ENCODE peak calls at places on chromosome 1, in five cellular contexts. B is upper lobe of left lung, A is hepatocyte, G is tibial artery, Y is cardiac muscle cell. U is an unnamed sample. For H3K9me3, the result is how much of the 10 kb centered on the place peaks cover.

GRCh38 chr1:178172939-178173338 is 79.0 kb downstream of the RASAL2 start:
- DNase-seq in B (no peak), A (no peak), G (no peak), Y (peak), U (no peak)

GRCh38 chr1:182387566-182387965 is 4.0 kb downstream of the GLUL start:
- DNase-seq in B (no peak), A (no peak), G (no peak), Y (no peak), U (no peak)

GRCh38 chr1:145963218-145964019 is 956 bp downstream of the ANKRD34A start:
- DNase-seq in B (no peak), A (peak), G (no peak), Y (peak), U (no peak)

GRCh38 chr1:87449348-87449963 is 120.8 kb downstream of the LMO4 start:
- DNase-seq in B (no peak), A (peak), G (peak), Y (peak), U (no peak)

GRCh38 chr1:226641671-226642231 is 93.2 kb downstream of the STUM start:
- DNase-seq in B (no peak), A (no peak), G (no peak), Y (no peak), U (no peak)

GRCh38 chr1:180956028-180956640 is 43.4 kb downstream of the KIAA1614 start:
- DNase-seq in B (peak), A (no peak), G (no peak), Y (no peak), U (no peak)

GRCh38 chr1:117284408-117285215 is 73.9 kb upstream of the VTCN1 start:
- DNase-seq in B (no peak), A (peak), G (no peak), Y (peak), U (no peak)

GRCh38 chr1:53176452-53177344 is 19.9 kb upstream of the CPT2 start:
- DNase-seq in B (no peak), A (peak), G (no peak), Y (peak), U (no peak)

GRCh38 chr1:180734366-180734765 is 102.5 kb downstream of the XPR1 start:
- DNase-seq in B (no peak), A (no peak), G (no peak), Y (no peak), U (no peak)

GRCh38 chr1:109432336-109432735 is 6.1 kb upstream of the PSMA5 start:
- DNase-seq in B (no peak), A (no peak), G (no peak), Y (no peak), U (no peak)

GRCh38 chr1:209443361-209443931 is 140.1 kb upstream of the CAMK1G start:
- DNase-seq in B (no peak), A (no peak), G (no peak), Y (no peak), U (no peak)

GRCh38 chr1:241932845-241933244 is 24.7 kb upstream of the BECN2 start:
- DNase-seq in B (no peak), A (no peak), G (no peak), Y (no peak), U (no peak)

GRCh38 chr1:205504311-205505075 is at the start of gene CDK18:
- DNase-seq in B (peak), A (peak), G (peak), Y (peak), U (peak)

GRCh38 chr1:20787100-20787774 is at the start of gene HP1BP3:
- DNase-seq in B (peak), A (peak), G (peak), Y (peak), U (peak)

GRCh38 chr1:174534789-174535188 is 87.0 kb downstream of the GPR52 start:
- DNase-seq in B (no peak), A (no peak), G (no peak), Y (no peak), U (no peak)

GRCh38 chr1:157284446-157284845 is 146.3 kb upstream of the ETV3 start:
- DNase-seq in B (no peak), A (no peak), G (no peak), Y (no peak), U (no peak)

GRCh38 chr1:47515390-47515789 is 77.5 kb downstream of the FOXD2 start:
- DNase-seq in B (no peak), A (no peak), G (no peak), Y (no peak), U (no peak)

GRCh38 chr1:223504741-223505140 is 111.5 kb downstream of the CCDC185 start:
- DNase-seq in B (no peak), A (no peak), G (peak), Y (peak), U (no peak)

GRCh38 chr1:215277537-215277936 is 195.0 kb downstream of the KCNK2 start:
- DNase-seq in B (no peak), A (no peak), G (no peak), Y (peak), U (no peak)

GRCh38 chr1:29230553-29231378 is at the start of gene MECR:
- DNase-seq in B (peak), A (peak), G (peak), Y (peak), U (peak)

GRCh38 chr1:110188116-110188618 is 21.9 kb upstream of the KCNC4 start:
- DNase-seq in B (no peak), A (no peak), G (no peak), Y (peak), U (no peak)

GRCh38 chr1:198367296-198367695 is 173.2 kb downstream of the ATP6V1G3 start:
- DNase-seq in B (no peak), A (no peak), G (no peak), Y (no peak), U (no peak)

GRCh38 chr1:46003315-46003714 is 129.1 kb downstream of the PIK3R3 start:
- DNase-seq in B (no peak), A (no peak), G (no peak), Y (no peak), U (no peak)

GRCh38 chr1:22236900-22237299 is 94.0 kb upstream of the WNT4 start:
- DNase-seq in B (no peak), A (no peak), G (no peak), Y (no peak), U (no peak)

GRCh38 chr1:203317429-203318228 is 12.3 kb downstream of the BTG2 start:
- DNase-seq in B (no peak), A (no peak), G (no peak), Y (no peak), U (no peak)

GRCh38 chr1:152110365-152110859 is 4.8 kb downstream of the TCHH start:
- DNase-seq in B (peak), A (peak), G (peak), Y (peak), U (no peak)
- H3K9me3 ChIP-seq in B (under half), A (under half), G (under half), Y (under half), U (under half)

GRCh38 chr1:171299342-171299741 is 14.6 kb upstream of the FMO4 start:
- DNase-seq in B (no peak), A (no peak), G (no peak), Y (no peak), U (no peak)
- H3K9me3 ChIP-seq in B (under half), A (under half), G (under half), Y (under half), U (under half)

GRCh38 chr1:68758666-68759209 is 261.9 kb upstream of the DEPDC1 start:
- DNase-seq in B (no peak), A (no peak), G (no peak), Y (no peak), U (no peak)
- H3K9me3 ChIP-seq in B (under half), A (under half), G (under half), Y (under half), U (under half)

GRCh38 chr1:44501022-44501910 is 96.2 kb downstream of the RNF220 start:
- DNase-seq in B (no peak), A (no peak), G (no peak), Y (no peak), U (no peak)
- H3K9me3 ChIP-seq in B (under half), A (under half), G (under half), Y (under half), U (under half)

GRCh38 chr1:80535446-80535845 is 1265.3 kb upstream of the ADGRL2 start:
- DNase-seq in B (no peak), A (no peak), G (no peak), Y (no peak), U (no peak)
- H3K9me3 ChIP-seq in B (under half), A (under half), G (under half), Y (under half), U (under half)

DNA sequence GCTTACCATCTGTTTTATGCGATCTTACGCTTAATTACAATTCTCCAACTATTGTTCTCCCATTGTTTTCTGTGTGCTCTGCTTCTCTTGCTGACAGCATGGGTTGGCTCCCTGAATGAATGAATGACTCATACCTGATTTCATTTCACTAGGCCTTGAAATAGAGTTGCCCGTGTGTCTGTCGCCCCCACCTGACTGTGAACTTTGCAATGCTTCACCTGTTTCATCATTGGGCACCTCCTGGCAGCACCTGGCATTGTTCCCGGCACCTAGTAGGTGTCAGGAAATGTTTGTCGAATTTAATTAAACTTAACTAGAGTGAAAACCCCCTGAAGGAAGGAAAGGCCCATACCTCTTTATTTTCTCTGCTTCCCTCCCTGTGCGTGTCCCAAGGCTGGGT is 120.5 kb upstream of the KLHDC7A start:
- DNase-seq in B (no peak), A (no peak), G (no peak), Y (no peak), U (no peak)
- H3K9me3 ChIP-seq in B (under half), A (under half), G (under half), Y (under half), U (under half)

GRCh38 chr1:2941907-2942306 is 79.4 kb upstream of the ACTRT2 start:
- DNase-seq in B (no peak), A (no peak), G (peak), Y (no peak), U (no peak)
- H3K9me3 ChIP-seq in B (under half), A (under half), G (under half), Y (under half), U (under half)